ENCODE peak calls at places on chromosomes 6 and 20, in four cellular contexts. E is suprapubic skin, U is tibial artery, M is foreskin fibroblast. O is an unnamed sample.

GRCh38 chr20:21125072-21125848 is 622 bp upstream of the KIZ start:
- DNase-seq in M (peak), E (peak), U (no peak), O (no peak)

GRCh38 chr6:74931567-74931966 is 274.3 kb downstream of the COL12A1 start:
- DNase-seq in E (no peak), U (no peak), M (peak), O (peak)

GRCh38 chr20:1887321-1887720 is 7.9 kb upstream of the SIRPA start:
- DNase-seq in E (no peak), U (no peak), M (no peak), O (no peak)

GRCh38 chr6:53894086-53894485 is 99.3 kb downstream of the LRRC1 start:
- DNase-seq in U (no peak), E (no peak), M (peak), O (peak)

GRCh38 chr20:35273449-35274171 is 4.3 kb downstream of the MMP24OS start:
- DNase-seq in M (no peak), E (no peak), U (no peak), O (no peak)

GRCh38 chr6:136550330-136551071 is at the start of gene MAP7:
- DNase-seq in E (peak), M (peak), U (peak), O (no peak)

GRCh38 chr20:1987826-1988225 is 6.0 kb downstream of the PDYN start:
- DNase-seq in U (no peak), E (no peak), M (peak), O (peak)

GRCh38 chr6:108238321-108238720 is 22.5 kb downstream of the SNX3 start:
- DNase-seq in U (no peak), M (no peak), E (no peak), O (no peak)

GRCh38 chr20:24241466-24241865 is 228.0 kb upstream of the SYNDIG1 start:
- DNase-seq in M (no peak), U (no peak), E (no peak), O (no peak)

GRCh38 chr6:141097471-141097870 is 1035.3 kb upstream of the GJE1 start:
- DNase-seq in E (no peak), M (peak), U (no peak), O (no peak)

GRCh38 chr6:27422651-27423332 is 34.2 kb downstream of the ZNF391 start:
- DNase-seq in U (no peak), M (peak), E (no peak), O (peak)

DNA sequence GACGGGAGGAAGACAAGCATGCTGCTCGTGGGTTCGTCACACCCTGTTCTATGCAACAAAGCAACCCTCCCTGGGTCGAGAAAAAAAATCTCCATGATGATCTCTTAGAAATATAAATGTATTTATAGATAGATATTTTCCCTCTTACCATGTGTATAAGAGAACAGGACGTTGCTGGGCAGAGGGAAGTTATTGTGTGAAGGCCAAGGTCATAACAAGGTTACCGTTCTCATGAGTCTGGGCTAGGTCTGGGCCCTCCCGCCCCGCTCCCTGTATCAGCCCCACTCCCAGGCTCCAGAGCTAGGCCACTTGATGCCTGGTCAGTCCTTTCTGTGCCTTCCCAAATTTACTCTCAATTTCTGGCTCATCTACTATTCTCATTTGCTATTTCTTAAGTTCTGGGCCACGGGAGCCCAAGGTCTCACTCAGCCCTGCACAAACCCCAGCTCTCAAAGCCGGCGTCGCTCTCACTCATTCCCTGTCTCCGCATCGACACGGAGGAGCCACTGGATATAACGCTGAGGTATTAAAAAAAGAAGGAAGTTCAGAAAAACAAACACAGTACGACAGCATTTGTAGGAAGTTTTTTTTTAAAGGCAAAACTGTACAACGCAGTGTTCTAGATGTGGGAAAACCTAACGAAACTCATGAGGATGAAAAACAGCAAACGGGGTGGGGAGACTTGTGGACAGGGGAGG is 96.8 kb downstream of the PSMG4 start:
- DNase-seq in U (peak), E (no peak), M (peak), O (peak)
- H3K4me3 ChIP-seq in U (peak), E (peak), M (peak), O (peak)

GRCh38 chr20:49210750-49211110 is 8.5 kb upstream of the DDX27 start:
- DNase-seq in U (no peak), E (no peak), M (peak), O (no peak)

GRCh38 chr20:49203011-49203410 is 14.9 kb upstream of the STAU1 start:
- DNase-seq in U (no peak), M (no peak), E (peak), O (no peak)

GRCh38 chr20:49210101-49210749 is 9.0 kb upstream of the DDX27 start:
- DNase-seq in E (no peak), U (no peak), M (peak), O (no peak)

GRCh38 chr20:49203746-49204145 is 15.5 kb upstream of the DDX27 start:
- DNase-seq in M (no peak), E (peak), U (no peak), O (no peak)

GRCh38 chr20:49207071-49207470 is 12.1 kb upstream of the DDX27 start:
- DNase-seq in U (no peak), E (no peak), M (no peak), O (no peak)
- TF ChIP-seq CTCF in U (no peak), E (no peak), M (no peak), O (peak)

DNA sequence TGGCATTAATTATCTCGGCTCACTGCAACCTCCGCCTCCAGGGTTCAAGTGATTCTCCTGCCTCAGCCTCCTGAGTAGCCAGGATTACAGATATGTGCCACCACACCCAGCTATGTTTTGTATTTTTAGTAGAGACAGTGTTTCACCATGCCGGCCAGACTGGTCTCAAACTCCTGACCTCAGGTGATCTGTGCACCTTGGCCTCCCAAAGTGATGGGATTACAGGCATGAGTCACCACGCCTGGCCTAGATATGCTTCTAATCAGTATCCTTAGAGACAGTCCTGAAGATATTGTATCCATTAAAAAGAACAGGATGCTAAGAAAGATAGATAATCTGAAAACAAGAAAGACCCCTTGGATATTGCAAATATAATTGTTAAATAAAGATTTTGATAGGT is 3.1 kb upstream of the IPCEF1 start:
- DNase-seq in M (no peak), E (no peak), U (no peak), O (no peak)
- H3K4me3 ChIP-seq in M (no peak), E (no peak), U (no peak), O (no peak)

GRCh38 chr6:20870493-20870892 is 336.2 kb downstream of the CDKAL1 start:
- DNase-seq in E (no peak), M (no peak), U (no peak), O (no peak)

GRCh38 chr6:20876016-20876415 is 341.8 kb downstream of the CDKAL1 start:
- DNase-seq in U (no peak), M (peak), E (no peak), O (peak)

GRCh38 chr6:20875369-20875963 is 341.2 kb downstream of the CDKAL1 start:
- DNase-seq in E (no peak), M (peak), U (no peak), O (peak)

GRCh38 chr6:20877008-20877937 is 343.0 kb downstream of the CDKAL1 start:
- DNase-seq in E (peak), U (peak), M (peak), O (peak)

DNA sequence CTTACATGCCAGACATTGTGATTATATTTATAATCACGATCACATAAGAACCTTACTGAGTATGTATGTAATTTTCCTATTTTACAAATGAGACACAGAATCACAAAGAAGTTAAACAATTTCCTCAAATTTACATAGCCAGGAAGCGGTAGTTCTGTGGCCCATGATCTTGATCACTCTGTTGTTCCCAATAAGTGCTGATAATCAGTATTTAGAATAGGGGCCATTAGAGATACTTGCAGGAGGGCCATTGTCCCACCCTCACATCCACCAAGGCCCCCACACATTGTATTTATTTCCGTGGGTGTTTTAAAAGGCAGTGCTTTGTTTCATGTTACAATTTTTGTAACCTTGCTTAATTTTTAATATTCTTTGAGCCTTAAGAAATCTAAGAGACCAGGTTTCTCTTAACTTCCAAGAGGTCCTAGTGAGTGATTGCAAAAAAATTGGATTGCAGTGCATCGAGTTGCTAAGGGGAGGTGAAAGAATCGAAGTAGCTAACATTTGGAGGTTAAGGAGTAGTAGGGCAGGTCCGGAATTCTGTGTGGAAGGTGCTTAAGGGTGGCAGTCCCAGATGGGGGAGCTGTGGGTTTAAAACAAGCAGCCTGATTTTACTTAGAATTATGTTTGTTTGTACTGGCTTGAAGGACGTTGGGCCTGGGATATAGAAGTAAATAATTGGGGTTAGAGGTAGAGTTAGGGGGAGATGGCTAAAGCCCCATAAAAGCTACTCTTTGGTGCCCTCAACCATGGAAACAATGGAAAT is 339.4 kb downstream of the CDKAL1 start:
- DNase-seq in E (no peak), M (peak), U (no peak), O (peak)
- TF ChIP-seq CTCF in E (no peak), M (no peak), U (no peak), O (peak)

O was measured in astrocyte of the spinal cord.